ENCODE peak calls at places on chromosomes 2 and 18, in five cellular contexts. Y, I, F, A and P are unnamed samples.

GRCh38 chr2:174605687-174606086 is 8.1 kb upstream of the WIPF1 start:
- DNase-seq in Y (no peak), I (peak), F (peak), A (no peak), P (no peak)

GRCh38 chr2:75055820-75056675 is 97.6 kb downstream of the POLE4 start:
- DNase-seq in Y (peak), I (no peak), F (peak), A (peak), P (no peak)

GRCh38 chr2:211798868-211799267 is 739.7 kb downstream of the ERBB4 start:
- DNase-seq in Y (no peak), I (no peak), F (no peak), A (no peak), P (no peak)

GRCh38 chr2:164898475-164898874 is 56.9 kb downstream of the SLC38A11 start:
- DNase-seq in Y (no peak), I (peak), F (peak), A (no peak), P (peak)

GRCh38 chr2:144946263-144946662 is 426.3 kb upstream of the ZEB2 start:
- DNase-seq in Y (no peak), I (peak), F (no peak), A (no peak), P (no peak)

GRCh38 chr2:29325544-29325943 is 210.3 kb downstream of the CLIP4 start:
- DNase-seq in Y (no peak), I (no peak), F (no peak), A (no peak), P (no peak)

GRCh38 chr2:171615071-171615470 is 72.2 kb upstream of the DYNC1I2 start:
- DNase-seq in Y (no peak), I (no peak), F (peak), A (no peak), P (no peak)

GRCh38 chr18:6118080-6118479 is 222.8 kb upstream of the TMEM200C start:
- DNase-seq in Y (no peak), I (no peak), F (no peak), A (no peak), P (no peak)

GRCh38 chr18:52992041-52992440 is 652.0 kb downstream of the DCC start:
- DNase-seq in Y (no peak), I (no peak), F (no peak), A (peak), P (no peak)

GRCh38 chr2:229931241-229931640 is 8.9 kb downstream of the FBXO36 start:
- DNase-seq in Y (no peak), I (no peak), F (no peak), A (no peak), P (peak)

GRCh38 chr2:176613358-176614032 is 344.3 kb downstream of the MTX2 start:
- DNase-seq in Y (no peak), I (no peak), F (no peak), A (no peak), P (peak)

GRCh38 chr2:172451923-172452322 is 24.5 kb downstream of the ITGA6 start:
- DNase-seq in Y (no peak), I (no peak), F (no peak), A (no peak), P (peak)

GRCh38 chr2:133986076-133986837 is 267.6 kb upstream of the MGAT5 start:
- DNase-seq in Y (no peak), I (peak), F (peak), A (no peak), P (no peak)

GRCh38 chr2:76958749-76959148 is 563.4 kb downstream of the LRRTM4 start:
- DNase-seq in Y (no peak), I (peak), F (no peak), A (peak), P (peak)

GRCh38 chr2:126507425-126507867 is 148.5 kb upstream of the GYPC start:
- DNase-seq in Y (no peak), I (peak), F (no peak), A (no peak), P (no peak)

GRCh38 chr2:160584972-160585494 is 91.4 kb upstream of the RBMS1 start:
- DNase-seq in Y (no peak), I (peak), F (peak), A (no peak), P (no peak)

GRCh38 chr2:39492095-39492590 is 55.1 kb upstream of the MAP4K3 start:
- DNase-seq in Y (no peak), I (peak), F (peak), A (no peak), P (peak)

GRCh38 chr2:144357623-144358400 is 162.1 kb downstream of the ZEB2 start:
- DNase-seq in Y (no peak), I (peak), F (peak), A (no peak), P (peak)

GRCh38 chr2:65630643-65631042 is 198.2 kb upstream of the SPRED2 start:
- DNase-seq in Y (no peak), I (peak), F (peak), A (no peak), P (peak)

GRCh38 chr2:215171151-215171550 is 32.7 kb upstream of the ABCA12 start:
- DNase-seq in Y (no peak), I (no peak), F (no peak), A (no peak), P (peak)

GRCh38 chr2:128421861-128422311 is 103.2 kb upstream of the HS6ST1 start:
- DNase-seq in Y (no peak), I (no peak), F (no peak), A (peak), P (peak)

GRCh38 chr2:74862268-74862964 is 28.5 kb downstream of the HK2 start:
- DNase-seq in Y (no peak), I (no peak), F (no peak), A (no peak), P (no peak)

GRCh38 chr2:181430406-181431199 is 26.6 kb upstream of the ITGA4 start:
- DNase-seq in Y (no peak), I (peak), F (peak), A (no peak), P (no peak)

GRCh38 chr2:131011481-131011880 is 81.8 kb downstream of the FAM168B start:
- DNase-seq in Y (no peak), I (no peak), F (no peak), A (no peak), P (no peak)

GRCh38 chr2:37201766-37202165 is 5.5 kb downstream of the CEBPZOS start:
- DNase-seq in Y (no peak), I (peak), F (peak), A (no peak), P (no peak)

GRCh38 chr2:167861574-167862193 is 385.7 kb downstream of the STK39 start:
- DNase-seq in Y (no peak), I (no peak), F (no peak), A (peak), P (no peak)

GRCh38 chr18:41410007-41410406 is 545.0 kb upstream of the PIK3C3 start:
- DNase-seq in Y (no peak), I (peak), F (no peak), A (no peak), P (no peak)

GRCh38 chr18:46377557-46377956 is 273.4 kb downstream of the HAUS1 start:
- DNase-seq in Y (no peak), I (no peak), F (no peak), A (no peak), P (no peak)

GRCh38 chr2:165582409-165582808 is 112.9 kb downstream of the CSRNP3 start:
- DNase-seq in Y (no peak), I (no peak), F (no peak), A (no peak), P (no peak)

GRCh38 chr2:231710751-231711676 is 2.7 kb downstream of the PTMA start:
- DNase-seq in Y (no peak), I (peak), F (no peak), A (no peak), P (peak)

GRCh38 chr18:6677086-6677485 is 52.4 kb upstream of the ARHGAP28 start:
- DNase-seq in Y (no peak), I (no peak), F (no peak), A (no peak), P (no peak)

GRCh38 chr2:161223139-161223732 is 63.0 kb downstream of the TANK start:
- DNase-seq in Y (no peak), I (peak), F (peak), A (no peak), P (peak)

GRCh38 chr18:31100598-31101147 is 1.5 kb downstream of the DSC2 start:
- DNase-seq in Y (no peak), I (peak), F (no peak), A (peak), P (peak)

GRCh38 chr18:13137041-13137938 is 81.3 kb upstream of the LDLRAD4 start:
- DNase-seq in Y (no peak), I (no peak), F (no peak), A (no peak), P (peak)

GRCh38 chr2:71100195-71100964 is 29.6 kb downstream of the MCEE start:
- DNase-seq in Y (peak), I (peak), F (peak), A (peak), P (peak)

DNA sequence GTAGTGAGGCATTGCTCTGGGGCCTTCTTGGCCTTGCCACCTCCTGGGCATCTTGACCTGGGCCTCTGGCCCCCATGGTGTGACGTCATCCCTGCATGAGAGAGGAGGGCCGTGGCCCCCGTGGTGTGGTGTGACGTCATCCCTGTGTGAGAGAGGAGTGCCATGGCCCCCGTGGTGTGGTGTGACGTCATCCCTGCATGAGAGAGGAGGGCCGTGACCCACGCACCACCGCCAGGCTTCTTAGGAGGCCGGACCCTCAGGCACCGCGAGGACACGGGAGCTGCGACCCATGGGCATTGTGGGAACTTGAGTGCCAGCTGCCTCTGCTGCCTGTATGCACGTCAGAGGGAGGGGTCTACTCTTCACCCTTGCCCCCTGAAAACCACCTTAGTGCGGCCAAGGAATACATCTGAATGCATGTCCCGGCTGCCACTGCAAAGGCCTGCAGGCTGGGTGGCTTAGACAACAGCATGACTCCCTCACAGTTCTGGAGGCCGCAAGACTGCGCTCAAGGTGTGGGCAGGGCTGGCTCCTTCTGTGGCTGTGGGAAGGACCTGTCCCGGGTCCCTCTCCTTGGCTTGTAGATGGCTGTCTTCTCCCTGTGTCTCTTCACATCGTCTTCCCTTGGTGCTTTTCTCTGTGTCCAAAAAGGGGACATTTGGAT is 20.8 kb upstream of the OTOS start:
- DNase-seq in Y (no peak), I (no peak), F (no peak), A (no peak), P (no peak)
- H4K91ac ChIP-seq in Y (no peak), I (no peak), F (no peak), A (no peak), P (no peak)

GRCh38 chr2:187208199-187208785 is 239.8 kb downstream of the CALCRL start:
- DNase-seq in Y (no peak), I (no peak), F (no peak), A (no peak), P (no peak)
- H4K91ac ChIP-seq in Y (peak), I (no peak), F (no peak), A (no peak), P (no peak)

GRCh38 chr2:43136011-43136799 is 90.2 kb downstream of the ZFP36L2 start:
- DNase-seq in Y (no peak), I (no peak), F (no peak), A (no peak), P (no peak)

GRCh38 chr2:43133708-43134570 is 92.5 kb downstream of the ZFP36L2 start:
- DNase-seq in Y (no peak), I (no peak), F (no peak), A (no peak), P (no peak)

GRCh38 chr2:43136862-43137261 is 89.5 kb downstream of the ZFP36L2 start:
- DNase-seq in Y (no peak), I (no peak), F (no peak), A (no peak), P (no peak)

GRCh38 chr2:43134571-43134889 is 91.9 kb downstream of the ZFP36L2 start:
- DNase-seq in Y (no peak), I (no peak), F (no peak), A (no peak), P (no peak)

GRCh38 chr2:43135583-43135982 is 90.8 kb downstream of the ZFP36L2 start:
- DNase-seq in Y (no peak), I (no peak), F (no peak), A (no peak), P (no peak)
- H4K91ac ChIP-seq in Y (peak), I (no peak), F (no peak), A (no peak), P (peak)

GRCh38 chr2:118699816-118700215 is 147.6 kb downstream of the EN1 start:
- DNase-seq in Y (no peak), I (no peak), F (no peak), A (no peak), P (no peak)
- H4K91ac ChIP-seq in Y (no peak), I (no peak), F (no peak), A (no peak), P (peak)

GRCh38 chr2:106798826-106799552 is 87.0 kb downstream of the ST6GAL2 start:
- DNase-seq in Y (no peak), I (no peak), F (no peak), A (no peak), P (no peak)
- H4K91ac ChIP-seq in Y (no peak), I (no peak), F (no peak), A (no peak), P (no peak)

GRCh38 chr2:233801357-233802131 is 23.4 kb downstream of the MROH2A start:
- DNase-seq in Y (no peak), I (no peak), F (peak), A (no peak), P (no peak)

GRCh38 chr2:233802132-233802815 is 24.1 kb downstream of the MROH2A start:
- DNase-seq in Y (no peak), I (no peak), F (no peak), A (no peak), P (no peak)

GRCh38 chr2:233803292-233803911 is 25.3 kb downstream of the MROH2A start:
- DNase-seq in Y (no peak), I (no peak), F (no peak), A (no peak), P (no peak)

GRCh38 chr2:233807215-233807865 is 29.2 kb downstream of the MROH2A start:
- DNase-seq in Y (no peak), I (no peak), F (no peak), A (peak), P (peak)

GRCh38 chr2:233803994-233804393 is 25.9 kb downstream of the MROH2A start:
- DNase-seq in Y (no peak), I (no peak), F (no peak), A (no peak), P (no peak)
- H4K91ac ChIP-seq in Y (no peak), I (no peak), F (no peak), A (no peak), P (no peak)

GRCh38 chr18:79068946-79069791 is at the start of gene ATP9B:
- DNase-seq in Y (peak), I (peak), F (peak), A (peak), P (peak)
- H4K91ac ChIP-seq in Y (peak), I (peak), F (peak), A (no peak), P (peak)

GRCh38 chr2:239466755-239467271 is 66.0 kb upstream of the HDAC4 start:
- DNase-seq in Y (no peak), I (no peak), F (no peak), A (peak), P (no peak)

GRCh38 chr2:239467281-239467955 is 66.6 kb upstream of the HDAC4 start:
- DNase-seq in Y (no peak), I (no peak), F (no peak), A (peak), P (no peak)

GRCh38 chr2:239469101-239469960 is 68.5 kb upstream of the HDAC4 start:
- DNase-seq in Y (no peak), I (no peak), F (no peak), A (peak), P (no peak)

GRCh38 chr2:239468491-239469017 is 67.7 kb upstream of the HDAC4 start:
- DNase-seq in Y (no peak), I (no peak), F (no peak), A (peak), P (no peak)

GRCh38 chr2:239467956-239468490 is 67.2 kb upstream of the HDAC4 start:
- DNase-seq in Y (no peak), I (no peak), F (no peak), A (peak), P (no peak)
- H4K91ac ChIP-seq in Y (no peak), I (peak), F (no peak), A (no peak), P (no peak)

GRCh38 chr18:11860594-11861450 is 9.6 kb downstream of the CHMP1B start:
- DNase-seq in Y (no peak), I (no peak), F (no peak), A (no peak), P (peak)
- H4K91ac ChIP-seq in Y (peak), I (no peak), F (peak), A (no peak), P (no peak)